ENCODE peak calls at places on chromosomes 1 and 21, in five cellular contexts. R is GM13976; J is non-pigmented ciliary epithelial cell; Y is stimulated activated CD8-positive, alpha-beta memory T cell treated with anti-CD3 and anti-CD28 coated beads, Interleukin-12 subunit alpha, Interleukin-12 subunit beta, amount 100 ng/mL, for 4 hours; S is iris pigment epithelial cell. C is an unnamed sample.

GRCh38 chr1:205285391-205286101 is 36.0 kb downstream of the NUAK2 start:
- DNase-seq in R (peak), J (no peak), Y (peak), S (peak), C (no peak)

GRCh38 chr21:28018741-28019669 is 973.7 kb downstream of the LTN1 start:
- DNase-seq in R (no peak), J (no peak), Y (no peak), S (peak), C (peak)

GRCh38 chr1:240086726-240087125 is 5.0 kb upstream of the FMN2 start:
- DNase-seq in R (no peak), J (no peak), Y (no peak), S (peak), C (peak)

GRCh38 chr1:167486090-167486824 is 32.1 kb downstream of the CD247 start:
- DNase-seq in R (no peak), J (no peak), Y (no peak), S (no peak), C (no peak)

GRCh38 chr1:160646192-160646591 is 652 bp downstream of the SLAMF1 start:
- DNase-seq in R (no peak), J (no peak), Y (no peak), S (no peak), C (no peak)

GRCh38 chr1:181087400-181087901 is 1.0 kb upstream of the IER5 start:
- DNase-seq in R (peak), J (no peak), Y (no peak), S (no peak), C (peak)

GRCh38 chr1:161175771-161176453 is 1.4 kb downstream of the B4GALT3 start:
- DNase-seq in R (peak), J (no peak), Y (no peak), S (no peak), C (no peak)

GRCh38 chr1:161074676-161075368 is 5.1 kb upstream of the ARHGAP30 start:
- DNase-seq in R (no peak), J (no peak), Y (no peak), S (no peak), C (no peak)

GRCh38 chr1:222912730-222913129 is 97.9 kb downstream of the DISP1 start:
- DNase-seq in R (no peak), J (peak), Y (no peak), S (peak), C (no peak)

GRCh38 chr1:8023287-8023994 is 2.7 kb downstream of the ERRFI1 start:
- DNase-seq in R (no peak), J (no peak), Y (no peak), S (peak), C (no peak)

GRCh38 chr1:164733070-164733469 is 174.1 kb downstream of the PBX1 start:
- DNase-seq in R (no peak), J (peak), Y (no peak), S (peak), C (peak)

GRCh38 chr1:194295690-194296089 is 1109.3 kb upstream of the B3GALT2 start:
- DNase-seq in R (peak), J (peak), Y (no peak), S (peak), C (peak)

GRCh38 chr1:59445040-59445439 is 148.1 kb downstream of the FGGY start:
- DNase-seq in R (no peak), J (no peak), Y (no peak), S (peak), C (peak)

GRCh38 chr1:116259665-116260064 is 113.4 kb upstream of the ATP1A1 start:
- DNase-seq in R (no peak), J (no peak), Y (no peak), S (no peak), C (no peak)

GRCh38 chr1:944341-945325 is 14.4 kb downstream of the NOC2L start:
- DNase-seq in R (no peak), J (no peak), Y (no peak), S (peak), C (no peak)

GRCh38 chr1:9823943-9824701 is at the start of gene CLSTN1:
- DNase-seq in R (peak), J (no peak), Y (peak), S (peak), C (peak)

GRCh38 chr1:205602118-205602517 is 29.7 kb downstream of the ELK4 start:
- DNase-seq in R (no peak), J (no peak), Y (no peak), S (no peak), C (no peak)

GRCh38 chr1:51673279-51673678 is 56.4 kb downstream of the OSBPL9 start:
- DNase-seq in R (no peak), J (no peak), Y (no peak), S (no peak), C (no peak)

GRCh38 chr1:30679976-30680305 is 43.4 kb downstream of the MATN1 start:
- DNase-seq in R (no peak), J (no peak), Y (no peak), S (no peak), C (no peak)

GRCh38 chr1:97943354-97943753 is 22.5 kb upstream of the DPYD start:
- DNase-seq in R (no peak), J (no peak), Y (no peak), S (peak), C (peak)

GRCh38 chr1:105686026-105686425 is 1370.4 kb upstream of the PRMT6 start:
- DNase-seq in R (no peak), J (no peak), Y (no peak), S (no peak), C (no peak)

GRCh38 chr1:205523891-205524793 is 19.7 kb downstream of the CDK18 start:
- DNase-seq in R (peak), J (no peak), Y (peak), S (peak), C (peak)

GRCh38 chr1:84689514-84690396 is 506 bp downstream of the SSX2IP start:
- DNase-seq in R (no peak), J (no peak), Y (no peak), S (peak), C (peak)

GRCh38 chr21:43736224-43736883 is 17.4 kb downstream of the PDXK start:
- DNase-seq in R (no peak), J (no peak), Y (no peak), S (peak), C (peak)

GRCh38 chr1:39539252-39539790 is 37.3 kb downstream of the PABPC4 start:
- DNase-seq in R (peak), J (peak), Y (no peak), S (peak), C (peak)

GRCh38 chr1:185886671-185887070 is 152.5 kb downstream of the HMCN1 start:
- DNase-seq in R (no peak), J (no peak), Y (no peak), S (no peak), C (no peak)

GRCh38 chr1:143653403-143653802 is 318.4 kb downstream of the FAM72C start:
- DNase-seq in R (no peak), J (no peak), Y (no peak), S (no peak), C (no peak)

GRCh38 chr1:20785907-20786309 is 1.2 kb downstream of the HP1BP3 start:
- DNase-seq in R (no peak), J (no peak), Y (no peak), S (no peak), C (peak)

GRCh38 chr1:110214454-110215404 is 4.6 kb downstream of the KCNC4 start:
- DNase-seq in R (no peak), J (no peak), Y (no peak), S (peak), C (no peak)

GRCh38 chr1:167763525-167764220 is 41.9 kb downstream of the MPZL1 start:
- DNase-seq in R (no peak), J (no peak), Y (no peak), S (no peak), C (no peak)

GRCh38 chr1:208475449-208475848 is 231.3 kb upstream of the PLXNA2 start:
- DNase-seq in R (no peak), J (no peak), Y (no peak), S (peak), C (peak)

GRCh38 chr1:175192630-175193338 is at the start of gene KIAA0040:
- DNase-seq in R (peak), J (no peak), Y (peak), S (no peak), C (peak)

GRCh38 chr1:181062800-181063428 is 25.6 kb upstream of the IER5 start:
- DNase-seq in R (peak), J (no peak), Y (peak), S (peak), C (peak)

GRCh38 chr1:85366391-85366790 is 90.0 kb upstream of the BCL10 start:
- DNase-seq in R (no peak), J (peak), Y (no peak), S (peak), C (peak)

C was measured in ELR.